ENCODE peak calls at places on chromosome 13, in six cellular contexts. One of them, this sample, is unnamed.

GRCh38 chr13:24071423-24072075 is 89.0 kb upstream of the SPATA13 start:
- DNase-seq in lower leg skin: no peak
- DNase-seq in RWPE2: no peak
- DNase-seq in effector CD4-positive, alpha-beta T cell: no peak
- DNase-seq in CD4-positive, alpha-beta T cell: no peak
- DNase-seq in psoas muscle: no peak
- DNase-seq in this sample: no peak

GRCh38 chr13:51523082-51523518 is 61.2 kb upstream of the WDFY2 start:
- DNase-seq in lower leg skin: peak
- DNase-seq in RWPE2: no peak
- DNase-seq in effector CD4-positive, alpha-beta T cell: no peak
- DNase-seq in CD4-positive, alpha-beta T cell: peak
- DNase-seq in psoas muscle: peak
- DNase-seq in this sample: no peak

GRCh38 chr13:77388944-77389616 is 62.2 kb upstream of the MYCBP2 start:
- DNase-seq in lower leg skin: no peak
- DNase-seq in RWPE2: no peak
- DNase-seq in effector CD4-positive, alpha-beta T cell: no peak
- DNase-seq in CD4-positive, alpha-beta T cell: no peak
- DNase-seq in psoas muscle: no peak
- DNase-seq in this sample: no peak

GRCh38 chr13:73870970-73871935 is 263.0 kb downstream of the KLF12 start:
- DNase-seq in lower leg skin: no peak
- DNase-seq in RWPE2: no peak
- DNase-seq in effector CD4-positive, alpha-beta T cell: no peak
- DNase-seq in CD4-positive, alpha-beta T cell: no peak
- DNase-seq in psoas muscle: no peak
- DNase-seq in this sample: no peak

GRCh38 chr13:108227651-108228272 is 9.6 kb downstream of the ABHD13 start:
- DNase-seq in lower leg skin: no peak
- DNase-seq in RWPE2: no peak
- DNase-seq in effector CD4-positive, alpha-beta T cell: peak
- DNase-seq in CD4-positive, alpha-beta T cell: no peak
- DNase-seq in psoas muscle: no peak
- DNase-seq in this sample: peak

GRCh38 chr13:80132741-80133601 is 208.0 kb downstream of the SPRY2 start:
- DNase-seq in lower leg skin: peak
- DNase-seq in RWPE2: no peak
- DNase-seq in effector CD4-positive, alpha-beta T cell: no peak
- DNase-seq in CD4-positive, alpha-beta T cell: no peak
- DNase-seq in psoas muscle: peak
- DNase-seq in this sample: peak

GRCh38 chr13:31236211-31236786 is 36.5 kb downstream of the B3GLCT start:
- DNase-seq in lower leg skin: no peak
- DNase-seq in RWPE2: no peak
- DNase-seq in effector CD4-positive, alpha-beta T cell: no peak
- DNase-seq in CD4-positive, alpha-beta T cell: no peak
- DNase-seq in psoas muscle: no peak
- DNase-seq in this sample: no peak

GRCh38 chr13:62375653-62376052 is 960.0 kb upstream of the PCDH20 start:
- DNase-seq in lower leg skin: no peak
- DNase-seq in RWPE2: no peak
- DNase-seq in effector CD4-positive, alpha-beta T cell: no peak
- DNase-seq in CD4-positive, alpha-beta T cell: no peak
- DNase-seq in psoas muscle: no peak
- DNase-seq in this sample: no peak

GRCh38 chr13:43128504-43128929 is 105.1 kb downstream of the DNAJC15 start:
- DNase-seq in lower leg skin: no peak
- DNase-seq in RWPE2: no peak
- DNase-seq in effector CD4-positive, alpha-beta T cell: no peak
- DNase-seq in CD4-positive, alpha-beta T cell: no peak
- DNase-seq in psoas muscle: peak
- DNase-seq in this sample: no peak

GRCh38 chr13:114109646-114110045 is 22.8 kb downstream of the RASA3 start:
- DNase-seq in lower leg skin: peak
- DNase-seq in RWPE2: peak
- DNase-seq in effector CD4-positive, alpha-beta T cell: no peak
- DNase-seq in CD4-positive, alpha-beta T cell: no peak
- DNase-seq in psoas muscle: peak
- DNase-seq in this sample: no peak

GRCh38 chr13:88840085-88840484 is 1168.9 kb downstream of the SLITRK5 start:
- DNase-seq in lower leg skin: no peak
- DNase-seq in RWPE2: no peak
- DNase-seq in effector CD4-positive, alpha-beta T cell: no peak
- DNase-seq in CD4-positive, alpha-beta T cell: no peak
- DNase-seq in psoas muscle: no peak
- DNase-seq in this sample: no peak

GRCh38 chr13:77143325-77143907 is 116.5 kb upstream of the FBXL3 start:
- DNase-seq in lower leg skin: no peak
- DNase-seq in RWPE2: no peak
- DNase-seq in effector CD4-positive, alpha-beta T cell: no peak
- DNase-seq in CD4-positive, alpha-beta T cell: no peak
- DNase-seq in psoas muscle: no peak
- DNase-seq in this sample: no peak

GRCh38 chr13:106369858-106370257 is 165.6 kb downstream of the EFNB2 start:
- DNase-seq in lower leg skin: no peak
- DNase-seq in RWPE2: no peak
- DNase-seq in effector CD4-positive, alpha-beta T cell: no peak
- DNase-seq in CD4-positive, alpha-beta T cell: no peak
- DNase-seq in psoas muscle: no peak
- DNase-seq in this sample: no peak

GRCh38 chr13:46386996-46387851 is at the start of gene RUBCNL:
- DNase-seq in lower leg skin: peak
- DNase-seq in RWPE2: peak
- DNase-seq in effector CD4-positive, alpha-beta T cell: no peak
- DNase-seq in CD4-positive, alpha-beta T cell: no peak
- DNase-seq in psoas muscle: peak
- DNase-seq in this sample: peak

GRCh38 chr13:60114499-60115028 is 49.2 kb downstream of the DIAPH3 start:
- DNase-seq in lower leg skin: no peak
- DNase-seq in RWPE2: no peak
- DNase-seq in effector CD4-positive, alpha-beta T cell: no peak
- DNase-seq in CD4-positive, alpha-beta T cell: no peak
- DNase-seq in psoas muscle: no peak
- DNase-seq in this sample: no peak

GRCh38 chr13:48489666-48490065 is 43.2 kb downstream of the RCBTB2 start:
- DNase-seq in lower leg skin: no peak
- DNase-seq in RWPE2: no peak
- DNase-seq in effector CD4-positive, alpha-beta T cell: no peak
- DNase-seq in CD4-positive, alpha-beta T cell: no peak
- DNase-seq in psoas muscle: no peak
- DNase-seq in this sample: no peak

GRCh38 chr13:43434185-43434584 is 352.6 kb downstream of the ENOX1 start:
- DNase-seq in lower leg skin: no peak
- DNase-seq in RWPE2: no peak
- DNase-seq in effector CD4-positive, alpha-beta T cell: no peak
- DNase-seq in CD4-positive, alpha-beta T cell: no peak
- DNase-seq in psoas muscle: no peak
- DNase-seq in this sample: no peak

GRCh38 chr13:91698308-91698707 is 299.9 kb downstream of the GPC5 start:
- DNase-seq in lower leg skin: no peak
- DNase-seq in RWPE2: no peak
- DNase-seq in effector CD4-positive, alpha-beta T cell: no peak
- DNase-seq in CD4-positive, alpha-beta T cell: no peak
- DNase-seq in psoas muscle: no peak
- DNase-seq in this sample: no peak

GRCh38 chr13:94318418-94318817 is 161.1 kb downstream of the DCT start:
- DNase-seq in lower leg skin: no peak
- DNase-seq in RWPE2: no peak
- DNase-seq in effector CD4-positive, alpha-beta T cell: no peak
- DNase-seq in CD4-positive, alpha-beta T cell: no peak
- DNase-seq in psoas muscle: no peak
- DNase-seq in this sample: no peak

GRCh38 chr13:32409561-32410440 is 18.1 kb downstream of the N4BP2L1 start:
- DNase-seq in lower leg skin: no peak
- DNase-seq in RWPE2: no peak
- DNase-seq in effector CD4-positive, alpha-beta T cell: no peak
- DNase-seq in CD4-positive, alpha-beta T cell: no peak
- DNase-seq in psoas muscle: peak
- DNase-seq in this sample: no peak

GRCh38 chr13:97015661-97016350 is 21.5 kb upstream of the OXGR1 start:
- DNase-seq in lower leg skin: no peak
- DNase-seq in RWPE2: no peak
- DNase-seq in effector CD4-positive, alpha-beta T cell: no peak
- DNase-seq in CD4-positive, alpha-beta T cell: no peak
- DNase-seq in psoas muscle: no peak
- DNase-seq in this sample: no peak

GRCh38 chr13:49731766-49732165 is 40.5 kb upstream of the EBPL start:
- DNase-seq in lower leg skin: no peak
- DNase-seq in RWPE2: no peak
- DNase-seq in effector CD4-positive, alpha-beta T cell: no peak
- DNase-seq in CD4-positive, alpha-beta T cell: no peak
- DNase-seq in psoas muscle: no peak
- DNase-seq in this sample: no peak

GRCh38 chr13:113854238-113855011 is 9.5 kb downstream of the GAS6 start:
- DNase-seq in lower leg skin: peak
- DNase-seq in RWPE2: peak
- DNase-seq in effector CD4-positive, alpha-beta T cell: no peak
- DNase-seq in CD4-positive, alpha-beta T cell: no peak
- DNase-seq in psoas muscle: peak
- DNase-seq in this sample: peak

GRCh38 chr13:109427148-109427547 is 359.2 kb downstream of the IRS2 start:
- DNase-seq in lower leg skin: no peak
- DNase-seq in RWPE2: no peak
- DNase-seq in effector CD4-positive, alpha-beta T cell: no peak
- DNase-seq in CD4-positive, alpha-beta T cell: no peak
- DNase-seq in psoas muscle: no peak
- DNase-seq in this sample: no peak

GRCh38 chr13:80121038-80121437 is 219.9 kb downstream of the SPRY2 start:
- DNase-seq in lower leg skin: no peak
- DNase-seq in RWPE2: no peak
- DNase-seq in effector CD4-positive, alpha-beta T cell: no peak
- DNase-seq in CD4-positive, alpha-beta T cell: no peak
- DNase-seq in psoas muscle: no peak
- DNase-seq in this sample: no peak

GRCh38 chr13:75299913-75300862 is 181.8 kb downstream of the TBC1D4 start:
- DNase-seq in lower leg skin: no peak
- DNase-seq in RWPE2: no peak
- DNase-seq in effector CD4-positive, alpha-beta T cell: no peak
- DNase-seq in CD4-positive, alpha-beta T cell: no peak
- DNase-seq in psoas muscle: no peak
- DNase-seq in this sample: no peak

GRCh38 chr13:76014618-76015315 is 378.6 kb downstream of the LMO7 start:
- DNase-seq in lower leg skin: no peak
- DNase-seq in RWPE2: no peak
- DNase-seq in effector CD4-positive, alpha-beta T cell: no peak
- DNase-seq in CD4-positive, alpha-beta T cell: no peak
- DNase-seq in psoas muscle: no peak
- DNase-seq in this sample: no peak

GRCh38 chr13:113785051-113786010 is 26.3 kb downstream of the TMEM255B start:
- DNase-seq in lower leg skin: peak
- DNase-seq in RWPE2: peak
- DNase-seq in effector CD4-positive, alpha-beta T cell: no peak
- DNase-seq in CD4-positive, alpha-beta T cell: no peak
- DNase-seq in psoas muscle: no peak
- DNase-seq in this sample: no peak

GRCh38 chr13:94660695-94661324 is 51.5 kb downstream of the SOX21 start:
- DNase-seq in lower leg skin: no peak
- DNase-seq in RWPE2: no peak
- DNase-seq in effector CD4-positive, alpha-beta T cell: no peak
- DNase-seq in CD4-positive, alpha-beta T cell: no peak
- DNase-seq in psoas muscle: no peak
- DNase-seq in this sample: no peak